ENCODE peak calls at places on chromosomes 5 and 9, in five cellular contexts. One of them, this sample, is unnamed.

GRCh38 chr5:8093669-8094068 is 224.7 kb downstream of the MTRR start:
- DNase-seq in AG08396: no peak
- DNase-seq in mucosa of descending colon: no peak
- DNase-seq in CD4-positive, CD25-positive, alpha-beta regulatory T cell: no peak
- DNase-seq in nephron progenitor cell: no peak
- DNase-seq in this sample: no peak

GRCh38 chr5:73544429-73545402 is 20.7 kb downstream of the ANKRA2 start:
- DNase-seq in AG08396: no peak
- DNase-seq in mucosa of descending colon: peak; percentile 81
- DNase-seq in nephron progenitor cell: no peak
- DNase-seq in CD4-positive, CD25-positive, alpha-beta regulatory T cell: no peak
- DNase-seq in this sample: no peak

GRCh38 chr9:69089491-69089890 is 53.9 kb downstream of the FXN start:
- DNase-seq in nephron progenitor cell: peak; percentile 13
- DNase-seq in AG08396: no peak
- DNase-seq in CD4-positive, CD25-positive, alpha-beta regulatory T cell: no peak
- DNase-seq in mucosa of descending colon: no peak
- DNase-seq in this sample: no peak

GRCh38 chr9:138112791-138113600 is 235.4 kb downstream of the CACNA1B start:
- DNase-seq in nephron progenitor cell: no peak
- DNase-seq in mucosa of descending colon: no peak
- DNase-seq in AG08396: no peak
- DNase-seq in CD4-positive, CD25-positive, alpha-beta regulatory T cell: no peak
- DNase-seq in this sample: no peak

GRCh38 chr5:45098483-45098882 is 289.7 kb downstream of the MRPS30 start:
- DNase-seq in mucosa of descending colon: no peak
- DNase-seq in AG08396: no peak
- DNase-seq in nephron progenitor cell: no peak
- DNase-seq in CD4-positive, CD25-positive, alpha-beta regulatory T cell: no peak
- DNase-seq in this sample: no peak

GRCh38 chr5:66223637-66224036 is 79.5 kb downstream of the SREK1 start:
- DNase-seq in mucosa of descending colon: no peak
- DNase-seq in AG08396: no peak
- DNase-seq in nephron progenitor cell: no peak
- DNase-seq in CD4-positive, CD25-positive, alpha-beta regulatory T cell: no peak
- DNase-seq in this sample: peak; percentile 39

GRCh38 chr9:18821794-18822193 is 211.2 kb downstream of the SAXO1 start:
- DNase-seq in AG08396: no peak
- DNase-seq in mucosa of descending colon: no peak
- DNase-seq in nephron progenitor cell: no peak
- DNase-seq in CD4-positive, CD25-positive, alpha-beta regulatory T cell: no peak
- DNase-seq in this sample: no peak

GRCh38 chr5:24714757-24715156 is 70.0 kb upstream of the CDH10 start:
- DNase-seq in AG08396: no peak
- DNase-seq in nephron progenitor cell: no peak
- DNase-seq in CD4-positive, CD25-positive, alpha-beta regulatory T cell: no peak
- DNase-seq in mucosa of descending colon: no peak
- DNase-seq in this sample: no peak

GRCh38 chr5:90747175-90747574 is 188.6 kb downstream of the ADGRV1 start:
- DNase-seq in CD4-positive, CD25-positive, alpha-beta regulatory T cell: no peak
- DNase-seq in AG08396: no peak
- DNase-seq in mucosa of descending colon: no peak
- DNase-seq in nephron progenitor cell: no peak
- DNase-seq in this sample: no peak

GRCh38 chr9:126226991-126227937 is 99.4 kb upstream of the MVB12B start:
- DNase-seq in AG08396: no peak
- DNase-seq in nephron progenitor cell: no peak
- DNase-seq in CD4-positive, CD25-positive, alpha-beta regulatory T cell: no peak
- DNase-seq in mucosa of descending colon: no peak
- DNase-seq in this sample: no peak

GRCh38 chr9:98062161-98062560 is 5.6 kb downstream of the NANS start:
- DNase-seq in mucosa of descending colon: no peak
- DNase-seq in AG08396: no peak
- DNase-seq in CD4-positive, CD25-positive, alpha-beta regulatory T cell: no peak
- DNase-seq in nephron progenitor cell: no peak
- DNase-seq in this sample: no peak

GRCh38 chr5:14009575-14009974 is 65.1 kb upstream of the DNAH5 start:
- DNase-seq in nephron progenitor cell: no peak
- DNase-seq in CD4-positive, CD25-positive, alpha-beta regulatory T cell: no peak
- DNase-seq in mucosa of descending colon: no peak
- DNase-seq in AG08396: no peak
- DNase-seq in this sample: no peak

GRCh38 chr5:42691413-42691861 is 65.2 kb upstream of the CCDC152 start:
- DNase-seq in AG08396: peak; percentile 5
- DNase-seq in CD4-positive, CD25-positive, alpha-beta regulatory T cell: no peak
- DNase-seq in mucosa of descending colon: no peak
- DNase-seq in nephron progenitor cell: no peak
- DNase-seq in this sample: no peak

GRCh38 chr5:56233230-56233629 is at the start of gene ANKRD55:
- DNase-seq in CD4-positive, CD25-positive, alpha-beta regulatory T cell: no peak
- DNase-seq in nephron progenitor cell: peak; percentile 12
- DNase-seq in AG08396: no peak
- DNase-seq in mucosa of descending colon: no peak
- DNase-seq in this sample: no peak

GRCh38 chr5:59422026-59422941 is 471.2 kb downstream of the PDE4D start:
- DNase-seq in CD4-positive, CD25-positive, alpha-beta regulatory T cell: no peak
- DNase-seq in nephron progenitor cell: no peak
- DNase-seq in AG08396: no peak
- DNase-seq in mucosa of descending colon: no peak
- DNase-seq in this sample: no peak

GRCh38 chr5:37553720-37554402 is 174.7 kb downstream of the WDR70 start:
- DNase-seq in nephron progenitor cell: no peak
- DNase-seq in AG08396: no peak
- DNase-seq in mucosa of descending colon: no peak
- DNase-seq in CD4-positive, CD25-positive, alpha-beta regulatory T cell: no peak
- DNase-seq in this sample: no peak

GRCh38 chr9:124222918-124223720 is 34.6 kb upstream of the NEK6 start:
- DNase-seq in AG08396: no peak
- DNase-seq in nephron progenitor cell: no peak
- DNase-seq in mucosa of descending colon: peak; percentile 93
- DNase-seq in CD4-positive, CD25-positive, alpha-beta regulatory T cell: no peak
- DNase-seq in this sample: no peak

GRCh38 chr9:84811072-84811725 is 141.7 kb downstream of the NTRK2 start:
- DNase-seq in mucosa of descending colon: no peak
- DNase-seq in nephron progenitor cell: no peak
- DNase-seq in AG08396: no peak
- DNase-seq in CD4-positive, CD25-positive, alpha-beta regulatory T cell: no peak
- DNase-seq in this sample: no peak

GRCh38 chr5:98433673-98434072 is 339.8 kb upstream of the RGMB start:
- DNase-seq in nephron progenitor cell: no peak
- DNase-seq in mucosa of descending colon: no peak
- DNase-seq in AG08396: no peak
- DNase-seq in CD4-positive, CD25-positive, alpha-beta regulatory T cell: no peak
- DNase-seq in this sample: no peak

GRCh38 chr5:50958852-50959457 is 292.5 kb downstream of the PARP8 start:
- DNase-seq in mucosa of descending colon: no peak
- DNase-seq in nephron progenitor cell: peak; percentile 29
- DNase-seq in CD4-positive, CD25-positive, alpha-beta regulatory T cell: peak; percentile 26
- DNase-seq in AG08396: peak; percentile 35
- DNase-seq in this sample: peak; percentile 20

GRCh38 chr9:135223831-135224230 is 136.4 kb downstream of the OLFM1 start:
- DNase-seq in CD4-positive, CD25-positive, alpha-beta regulatory T cell: no peak
- DNase-seq in AG08396: no peak
- DNase-seq in nephron progenitor cell: no peak
- DNase-seq in mucosa of descending colon: no peak
- DNase-seq in this sample: no peak

GRCh38 chr9:90843530-90843929 is 41.9 kb downstream of the SYK start:
- DNase-seq in mucosa of descending colon: no peak
- DNase-seq in CD4-positive, CD25-positive, alpha-beta regulatory T cell: no peak
- DNase-seq in nephron progenitor cell: no peak
- DNase-seq in AG08396: no peak
- DNase-seq in this sample: no peak

GRCh38 chr5:158838788-158839187 is 260.9 kb downstream of the EBF1 start:
- DNase-seq in mucosa of descending colon: no peak
- DNase-seq in nephron progenitor cell: no peak
- DNase-seq in CD4-positive, CD25-positive, alpha-beta regulatory T cell: no peak
- DNase-seq in AG08396: no peak
- DNase-seq in this sample: no peak

GRCh38 chr9:133699546-133699945 is 38.6 kb downstream of the SARDH start:
- DNase-seq in AG08396: no peak
- DNase-seq in mucosa of descending colon: no peak
- DNase-seq in nephron progenitor cell: no peak
- DNase-seq in CD4-positive, CD25-positive, alpha-beta regulatory T cell: no peak
- DNase-seq in this sample: no peak

GRCh38 chr5:39236718-39237117 is 17.4 kb upstream of the FYB1 start:
- DNase-seq in nephron progenitor cell: no peak
- DNase-seq in mucosa of descending colon: no peak
- DNase-seq in AG08396: no peak
- DNase-seq in CD4-positive, CD25-positive, alpha-beta regulatory T cell: no peak
- DNase-seq in this sample: no peak

GRCh38 chr9:935348-935965 is 41.0 kb upstream of the DMRT3 start:
- DNase-seq in AG08396: no peak
- DNase-seq in CD4-positive, CD25-positive, alpha-beta regulatory T cell: no peak
- DNase-seq in mucosa of descending colon: no peak
- DNase-seq in nephron progenitor cell: no peak
- DNase-seq in this sample: peak; percentile 35

GRCh38 chr5:7078901-7079300 is 317.0 kb upstream of the ADCY2 start:
- DNase-seq in nephron progenitor cell: peak; percentile 41
- DNase-seq in AG08396: no peak
- DNase-seq in mucosa of descending colon: no peak
- DNase-seq in CD4-positive, CD25-positive, alpha-beta regulatory T cell: peak; percentile 0
- DNase-seq in this sample: no peak

GRCh38 chr5:172897691-172898512 is 61.3 kb upstream of the RPL26L1 start:
- DNase-seq in mucosa of descending colon: peak; percentile 46
- DNase-seq in nephron progenitor cell: peak; percentile 12
- DNase-seq in AG08396: peak; percentile 64
- DNase-seq in CD4-positive, CD25-positive, alpha-beta regulatory T cell: no peak
- DNase-seq in this sample: no peak

GRCh38 chr9:126788631-126789349 is 16.1 kb upstream of the ZBTB43 start:
- DNase-seq in CD4-positive, CD25-positive, alpha-beta regulatory T cell: peak; percentile 10
- DNase-seq in nephron progenitor cell: no peak
- DNase-seq in mucosa of descending colon: no peak
- DNase-seq in AG08396: no peak
- DNase-seq in this sample: no peak

GRCh38 chr5:178389796-178390195 is 157.2 kb upstream of the PHYKPL start:
- DNase-seq in CD4-positive, CD25-positive, alpha-beta regulatory T cell: no peak
- DNase-seq in mucosa of descending colon: no peak
- DNase-seq in AG08396: no peak
- DNase-seq in nephron progenitor cell: no peak
- DNase-seq in this sample: no peak

GRCh38 chr5:151005187-151005974 is 15.0 kb upstream of the GPX3 start:
- DNase-seq in mucosa of descending colon: no peak
- DNase-seq in AG08396: no peak
- DNase-seq in nephron progenitor cell: no peak
- DNase-seq in CD4-positive, CD25-positive, alpha-beta regulatory T cell: no peak
- DNase-seq in this sample: no peak